ENCODE peak calls at places on chromosomes 7 and 10, in eight cellular contexts. Y is CD8-positive, alpha-beta T cell; M is NCI-H2029; N is MM.1S; W is iris pigment epithelial cell; K is kidney; V is B cell; X is activated T-cell treated with anti-CD3 and anti-CD28 coated beads, Interleukin-2, amount 50 U/mL, for 72 hours. U is an unnamed sample.

GRCh38 chr7:142797342-142797798 is 26.6 kb downstream of the PRSS2 start:
- DNase-seq in W (no peak), M (no peak), K (peak), X (no peak), V (peak), Y (no peak), N (no peak), U (peak)

GRCh38 chr7:17374654-17375053 is 76.2 kb downstream of the AHR start:
- DNase-seq in K (no peak), N (no peak), X (no peak), Y (no peak), V (no peak), W (no peak), M (no peak), U (no peak)

GRCh38 chr10:10432306-10433035 is 585.2 kb upstream of the CELF2 start:
- DNase-seq in Y (no peak), X (no peak), V (no peak), M (no peak), N (no peak), W (peak), K (no peak), U (no peak)

GRCh38 chr10:115043719-115044118 is 49.4 kb upstream of the ATRNL1 start:
- DNase-seq in K (no peak), M (no peak), X (no peak), V (no peak), W (no peak), Y (no peak), N (no peak), U (no peak)

GRCh38 chr7:142685877-142686508 is 63.3 kb upstream of the PRSS1 start:
- DNase-seq in X (peak), Y (no peak), M (no peak), W (no peak), K (no peak), N (no peak), V (no peak), U (no peak)

GRCh38 chr10:101585841-101586240 is 2.2 kb downstream of the POLL start:
- DNase-seq in Y (no peak), X (no peak), V (no peak), N (no peak), M (no peak), W (no peak), K (peak), U (no peak)

GRCh38 chr7:1678070-1678543 is 8.0 kb downstream of the ELFN1 start:
- DNase-seq in M (no peak), N (no peak), X (no peak), W (no peak), V (no peak), K (peak), Y (no peak), U (no peak)

GRCh38 chr10:96208946-96209345 is 62.4 kb downstream of the BLNK start:
- DNase-seq in Y (no peak), V (no peak), W (no peak), M (no peak), X (no peak), N (no peak), K (no peak), U (no peak)

GRCh38 chr10:125101581-125101980 is 58.8 kb downstream of the CTBP2 start:
- DNase-seq in M (no peak), N (no peak), W (no peak), Y (no peak), V (no peak), X (no peak), K (no peak), U (no peak)

GRCh38 chr7:101754432-101755159 is 62.8 kb upstream of the CUX1 start:
- DNase-seq in V (no peak), K (no peak), W (peak), X (no peak), M (no peak), Y (no peak), N (peak), U (peak)

GRCh38 chr10:24751716-24752115 is 28.0 kb upstream of the ARHGAP21 start:
- DNase-seq in V (no peak), Y (no peak), K (no peak), X (no peak), N (no peak), W (peak), M (no peak), U (no peak)

GRCh38 chr7:106599343-106599698 is 61.6 kb downstream of the CCDC71L start:
- DNase-seq in N (no peak), V (no peak), X (no peak), W (no peak), K (no peak), Y (no peak), M (peak), U (no peak)